ENCODE peak calls at places on chromosomes 4 and X, in ten cellular contexts. E is CD8-positive, alpha-beta T cell; H is naive thymus-derived CD4-positive, alpha-beta T cell; T is ascending aorta; Y is germinal center; D is stimulated activated CD4-positive, alpha-beta T cell treated with anti-CD3 and anti-CD28 coated beads, TNF-alpha, amount 100 ng/mL, for 4 hours; I is C1 segment of cervical spinal cord; X is amygdala; K is GM13976; F is T-helper 1 cell. O is an unnamed sample.
A peak's percentile ranks its signal among the peaks of the same experiment; 100 is the strongest.

GRCh38 chrX:47138171-47138570 is 6.3 kb downstream of the NDUFB11 start:
- DNase-seq in E (no peak), H (no peak), T (no peak), Y (no peak), D (no peak), I (no peak), X (no peak), K (no peak), F (no peak), O (no peak)

GRCh38 chr4:55405073-55405472 is 9.3 kb downstream of the TMEM165 start:
- DNase-seq in E (no peak), H (no peak), T (no peak), Y (no peak), D (no peak), I (no peak), X (no peak), K (no peak), F (no peak), O (no peak)

GRCh38 chrX:46040001-46040400 is 505.2 kb downstream of the ZNF674 start:
- DNase-seq in E (no peak), H (no peak), T (no peak), Y (no peak), D (no peak), I (no peak), X (no peak), K (no peak), F (no peak), O (no peak)

GRCh38 chr4:182449186-182449880 is 206.1 kb downstream of the TENM3 start:
- DNase-seq in E (no peak), H (no peak), T (no peak), Y (no peak), D (no peak), I (peak; percentile 36), X (no peak), K (no peak), F (no peak), O (no peak)

GRCh38 chr4:61872983-61873382 is 672.9 kb downstream of the ADGRL3 start:
- DNase-seq in E (no peak), H (no peak), T (no peak), Y (no peak), D (no peak), I (no peak), X (no peak), K (no peak), F (no peak), O (no peak)

GRCh38 chr4:38046735-38047487 is 86.7 kb downstream of the PTTG2 start:
- DNase-seq in E (no peak), H (no peak), T (no peak), Y (no peak), D (no peak), I (no peak), X (no peak), K (no peak), F (no peak), O (no peak)

GRCh38 chr4:42277291-42277690 is 120.0 kb upstream of the SHISA3 start:
- DNase-seq in E (no peak), H (no peak), T (no peak), Y (no peak), D (no peak), I (no peak), X (no peak), K (no peak), F (no peak), O (no peak)

GRCh38 chr4:8891646-8892555 is 20.3 kb upstream of the HMX1 start:
- DNase-seq in E (no peak), H (no peak), T (no peak), Y (no peak), D (no peak), I (no peak), X (no peak), K (no peak), F (no peak), O (no peak)

GRCh38 chrX:107599371-107599970 is 28.8 kb upstream of the PRPS1 start:
- DNase-seq in E (no peak), H (no peak), T (no peak), Y (no peak), D (no peak), I (no peak), X (no peak), K (peak; percentile 1), F (no peak), O (no peak)

GRCh38 chr4:76339364-76339763 is 32.8 kb downstream of the STBD1 start:
- DNase-seq in E (no peak), H (no peak), T (no peak), Y (no peak), D (no peak), I (no peak), X (no peak), K (no peak), F (no peak), O (no peak)

GRCh38 chr4:89400408-89401035 is 92.9 kb upstream of the GPRIN3 start:
- DNase-seq in E (peak; percentile 16), H (no peak), T (no peak), Y (no peak), D (no peak), I (no peak), X (no peak), K (no peak), F (no peak), O (no peak)

GRCh38 chrX:20042221-20042620 is 51.4 kb upstream of the BCLAF3 start:
- DNase-seq in E (no peak), H (no peak), T (no peak), Y (no peak), D (no peak), I (no peak), X (no peak), K (no peak), F (no peak), O (no peak)

GRCh38 chrX:53421772-53422090 is 723 bp downstream of the SMC1A start:
- DNase-seq in E (peak; percentile 62), H (peak; percentile 58), T (no peak), Y (no peak), D (no peak), I (no peak), X (no peak), K (no peak), F (no peak), O (no peak)

GRCh38 chrX:3244955-3245354 is 101.5 kb downstream of the MXRA5 start:
- DNase-seq in E (no peak), H (no peak), T (no peak), Y (no peak), D (no peak), I (no peak), X (no peak), K (no peak), F (no peak), O (peak; percentile 10)

GRCh38 chrX:25015486-25016360 is at the start of gene ARX:
- DNase-seq in E (no peak), H (no peak), T (no peak), Y (peak; percentile 87), D (no peak), I (peak; percentile 0), X (peak; percentile 19), K (peak; percentile 62), F (no peak), O (peak; percentile 40)

O was measured in EL.